ENCODE peak calls at places on chromosomes 11 and 22, in ten cellular contexts. D, X, G, Q, M, P, H, U, K and B are unnamed samples.

GRCh38 chr11:68254421-68254820 is 17.4 kb downstream of the C11orf24 start:
- DNase-seq in K (no peak), H (no peak), Q (no peak), M (no peak), D (no peak), U (no peak), P (no peak), G (no peak), X (no peak), B (no peak)

GRCh38 chr11:121656333-121657090 is 203.7 kb upstream of the SORL1-AS1 start:
- DNase-seq in D (peak; percentile 23), U (peak; percentile 30), Q (peak; percentile 39), G (no peak), H (peak; percentile 47), P (no peak), M (no peak), K (peak; percentile 36), X (no peak), B (no peak)

GRCh38 chr22:26674211-26675190 is 17.1 kb downstream of the MIAT start:
- DNase-seq in D (no peak), X (no peak), K (no peak), P (no peak), G (no peak), H (no peak), Q (no peak), U (no peak), M (no peak), B (peak; percentile 19)

GRCh38 chr11:114061053-114062049 is 1.8 kb downstream of the ZBTB16 start:
- DNase-seq in Q (no peak), H (peak; percentile 63), M (no peak), P (peak; percentile 67), U (peak; percentile 55), X (peak; percentile 63), D (peak; percentile 51), K (no peak), G (peak; percentile 70), B (no peak)

GRCh38 chr11:10528121-10528520 is 12.9 kb downstream of the RNF141 start:
- DNase-seq in D (no peak), M (no peak), G (no peak), Q (no peak), H (no peak), K (no peak), X (no peak), U (no peak), P (no peak), B (no peak)

GRCh38 chr22:39349506-39349966 is 255 bp upstream of the SYNGR1 start:
- DNase-seq in P (no peak), U (peak; percentile 88), M (no peak), H (peak; percentile 70), K (peak; percentile 49), D (peak; percentile 57), Q (peak; percentile 24), X (peak; percentile 46), G (peak; percentile 79), B (peak; percentile 27)

GRCh38 chr11:68843052-68843561 is 1.4 kb upstream of the CPT1A start:
- DNase-seq in D (no peak), U (peak; percentile 42), G (peak; percentile 71), H (no peak), Q (peak; percentile 44), M (no peak), P (peak; percentile 51), X (no peak), K (peak; percentile 39), B (peak; percentile 68)

GRCh38 chr11:66012946-66013761 is 1.3 kb downstream of the CST6 start:
- DNase-seq in K (no peak), X (no peak), Q (no peak), P (no peak), M (no peak), G (peak; percentile 64), U (no peak), H (no peak), D (no peak), B (no peak)

GRCh38 chr11:131372243-131372930 is 2.0 kb downstream of the NTM start:
- DNase-seq in K (no peak), Q (no peak), P (no peak), M (no peak), U (no peak), X (no peak), D (no peak), H (no peak), G (no peak), B (no peak)

GRCh38 chr22:19622061-19622441 is 92.3 kb upstream of the SEPTIN5 start:
- DNase-seq in U (no peak), H (no peak), Q (no peak), X (no peak), P (no peak), M (no peak), D (no peak), K (no peak), G (no peak), B (no peak)

GRCh38 chr11:27211370-27212127 is 151.5 kb downstream of the CCDC34 start:
- DNase-seq in M (no peak), G (peak; percentile 68), P (no peak), K (no peak), U (no peak), X (no peak), H (peak; percentile 73), Q (no peak), D (no peak), B (no peak)

GRCh38 chr11:40445391-40445790 is 1014.1 kb downstream of the LRRC4C start:
- DNase-seq in U (peak; percentile 8), X (no peak), G (no peak), P (no peak), Q (peak; percentile 50), H (no peak), D (no peak), M (no peak), K (no peak), B (no peak)

GRCh38 chr11:68882391-68882790 is 21.2 kb downstream of the MRPL21 start:
- DNase-seq in Q (no peak), X (no peak), U (no peak), D (no peak), G (no peak), K (no peak), H (no peak), P (no peak), M (no peak), B (no peak)

GRCh38 chr11:94855666-94856065 is 87.5 kb downstream of the AMOTL1 start:
- DNase-seq in P (no peak), Q (no peak), D (no peak), K (no peak), U (no peak), G (no peak), X (no peak), M (no peak), H (no peak), B (no peak)
- H3K27ac ChIP-seq in P (no peak overlapping the region), Q (no peak overlapping the region), D (no peak overlapping the region), K (no peak overlapping the region), U (no peak overlapping the region), G (no peak overlapping the region), X (peak overlapping the region; percentile 78), M (no peak overlapping the region), H (no peak overlapping the region), B (no peak overlapping the region)

GRCh38 chr11:82676483-82677094 is 57.1 kb downstream of the FAM181B start:
- DNase-seq in X (no peak), K (no peak), D (no peak), Q (no peak), G (no peak), M (no peak), P (no peak), H (no peak), U (no peak), B (no peak)
- TF ChIP-seq CTCF in X (peak; percentile 16), K (no peak), D (no peak), Q (no peak), G (peak; percentile 69), M (peak; percentile 40), P (peak; percentile 36), H (no peak), U (peak; percentile 43), B (peak; percentile 19)

GRCh38 chr22:20741008-20741633 is 32.8 kb upstream of the SERPIND1 start:
- DNase-seq in M (no peak), G (no peak), K (no peak), P (no peak), Q (no peak), H (no peak), X (no peak), U (no peak), D (no peak), B (no peak)

GRCh38 chr22:20741634-20742581 is 32.0 kb upstream of the SERPIND1 start:
- DNase-seq in H (peak; percentile 76), Q (peak; percentile 15), X (no peak), P (no peak), M (no peak), G (peak; percentile 73), U (peak; percentile 37), K (no peak), D (peak; percentile 33), B (peak; percentile 22)

GRCh38 chr22:20740222-20740951 is 33.5 kb upstream of the SERPIND1 start:
- DNase-seq in Q (no peak), H (no peak), D (no peak), P (no peak), G (no peak), K (no peak), U (no peak), M (no peak), X (no peak), B (no peak)

GRCh38 chr22:20742764-20743163 is 31.1 kb upstream of the SERPIND1 start:
- DNase-seq in D (no peak), U (no peak), P (no peak), H (no peak), M (no peak), Q (no peak), X (no peak), G (no peak), K (no peak), B (no peak)

GRCh38 chr22:20738394-20739089 is 35.4 kb upstream of the SERPIND1 start:
- DNase-seq in H (no peak), X (no peak), M (no peak), K (no peak), Q (no peak), U (no peak), G (no peak), D (no peak), P (no peak), B (no peak)
- H3K27ac ChIP-seq in H (no peak overlapping the region), X (no peak overlapping the region), M (no peak overlapping the region), K (no peak overlapping the region), Q (no peak overlapping the region), U (no peak overlapping the region), G (no peak overlapping the region), D (no peak overlapping the region), P (no peak overlapping the region), B (no peak overlapping the region)

DNA sequence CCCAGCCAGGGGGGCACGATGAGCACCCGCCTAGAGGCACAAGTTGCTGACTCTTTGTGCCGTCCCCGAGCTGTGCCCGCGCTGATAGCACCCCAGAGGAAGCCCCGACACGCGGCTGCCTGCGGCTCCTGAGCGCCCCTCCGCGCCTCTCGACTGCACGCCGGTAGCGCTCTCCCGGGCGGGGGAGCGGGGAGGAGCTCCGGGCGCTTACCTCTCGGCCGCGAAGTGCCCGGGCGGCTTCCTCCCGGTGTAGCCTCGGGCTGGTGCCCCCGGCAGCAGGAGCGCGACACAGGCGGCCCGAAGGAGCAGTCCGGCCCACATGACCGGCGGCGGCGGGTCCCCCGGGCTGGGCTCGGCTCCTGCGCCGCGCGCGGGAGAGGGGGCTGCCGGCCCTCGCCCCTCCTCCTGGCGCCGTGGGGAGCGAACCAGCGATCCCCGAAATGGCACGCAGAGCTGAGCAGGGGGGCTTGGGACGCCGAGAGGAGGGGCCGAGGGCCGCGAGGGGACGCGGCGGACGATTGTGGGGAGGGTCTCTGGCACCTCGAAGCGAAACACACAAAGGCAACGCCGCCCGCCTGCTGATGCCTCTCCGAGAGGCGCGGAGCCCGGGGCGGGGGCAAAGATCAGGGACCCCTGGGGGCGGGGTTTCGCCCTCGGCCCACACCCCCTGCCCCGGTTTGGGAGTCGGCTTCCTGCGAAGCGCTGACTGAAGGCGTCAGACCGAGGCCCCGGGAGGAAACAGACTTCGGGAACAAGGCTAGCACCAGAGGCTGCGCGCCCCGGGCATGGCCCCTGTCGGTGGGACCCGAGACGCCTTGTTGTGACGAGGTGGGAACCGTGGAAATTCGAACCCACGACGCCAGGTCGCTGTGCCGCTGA is at the start of gene VWCE:
- DNase-seq in H (peak; percentile 86), G (peak; percentile 91), Q (peak; percentile 49), K (peak; percentile 62), P (peak; percentile 73), D (peak; percentile 60), X (peak; percentile 58), U (peak; percentile 89), M (no peak), B (peak; percentile 38)
- TF ChIP-seq CTCF in H (peak; percentile 10), G (peak; percentile 52), Q (peak; percentile 31), K (no peak), P (peak; percentile 11), D (no peak), X (peak; percentile 6), U (peak; percentile 37), M (no peak), B (no peak)